ENCODE peak calls at places on chromosome 18, in six cellular contexts. T is stomach, U is cardiac fibroblast, X is psoas muscle, Y is H7, E is endodermal cell. L is an unnamed sample.

GRCh38 chr18:10140461-10140911 is 226.7 kb downstream of the VAPA start:
- DNase-seq in T (no peak), U (peak), X (no peak), Y (no peak), E (no peak), L (no peak)

GRCh38 chr18:76499596-76500340 is 4.7 kb upstream of the ZNF516 start:
- DNase-seq in T (no peak), U (no peak), X (no peak), Y (no peak), E (no peak), L (no peak)

GRCh38 chr18:22346968-22347611 is 70.6 kb downstream of the CTAGE1 start:
- DNase-seq in T (peak), U (peak), X (peak), Y (peak), E (peak), L (no peak)

GRCh38 chr18:6205706-6206105 is 209.0 kb downstream of the L3MBTL4 start:
- DNase-seq in T (no peak), U (peak), X (no peak), Y (no peak), E (no peak), L (peak)

GRCh38 chr18:53785811-53786210 is 438.7 kb downstream of the MBD2 start:
- DNase-seq in T (no peak), U (no peak), X (no peak), Y (no peak), E (no peak), L (no peak)

GRCh38 chr18:3931542-3932112 is 481.7 kb downstream of the TGIF1 start:
- DNase-seq in T (no peak), U (no peak), X (no peak), Y (no peak), E (no peak), L (no peak)

GRCh38 chr18:500556-501405 is at the start of gene COLEC12:
- DNase-seq in T (no peak), U (peak), X (peak), Y (peak), E (peak), L (peak)

GRCh38 chr18:48020337-48021250 is 90.1 kb upstream of the SMAD2 start:
- DNase-seq in T (no peak), U (no peak), X (no peak), Y (no peak), E (peak), L (no peak)

GRCh38 chr18:31819106-31819924 is 58.6 kb upstream of the SLC25A52 start:
- DNase-seq in T (no peak), U (peak), X (no peak), Y (peak), E (peak), L (peak)

GRCh38 chr18:76578571-76579300 is 83.7 kb upstream of the ZNF516 start:
- DNase-seq in T (no peak), U (no peak), X (no peak), Y (peak), E (peak), L (no peak)

GRCh38 chr18:79528846-79529245 is 133.1 kb downstream of the NFATC1 start:
- DNase-seq in T (peak), U (peak), X (no peak), Y (peak), E (peak), L (peak)

GRCh38 chr18:46574000-46574739 is 82.8 kb downstream of the LOXHD1 start:
- DNase-seq in T (no peak), U (no peak), X (no peak), Y (no peak), E (peak), L (no peak)

GRCh38 chr18:50715919-50716318 is 103.9 kb downstream of the MRO start:
- DNase-seq in T (no peak), U (peak), X (no peak), Y (peak), E (no peak), L (no peak)

GRCh38 chr18:21112543-21113105 is 1.0 kb upstream of the ROCK1 start:
- DNase-seq in T (no peak), U (peak), X (no peak), Y (no peak), E (no peak), L (no peak)

GRCh38 chr18:48589797-48590519 is 51.1 kb downstream of the CTIF start:
- DNase-seq in T (peak), U (peak), X (peak), Y (no peak), E (no peak), L (no peak)

GRCh38 chr18:37299471-37300304 is 265.9 kb downstream of the CELF4 start:
- DNase-seq in T (peak), U (peak), X (peak), Y (no peak), E (no peak), L (peak)

GRCh38 chr18:23897293-23897692 is 117.3 kb upstream of the TTC39C start:
- DNase-seq in T (no peak), U (no peak), X (no peak), Y (no peak), E (no peak), L (no peak)

GRCh38 chr18:2139676-2140075 is 431.6 kb downstream of the METTL4 start:
- DNase-seq in T (no peak), U (peak), X (no peak), Y (no peak), E (no peak), L (peak)

GRCh38 chr18:52569492-52569891 is 229.5 kb downstream of the DCC start:
- DNase-seq in T (no peak), U (no peak), X (no peak), Y (no peak), E (no peak), L (peak)

GRCh38 chr18:61876899-61877298 is 15.9 kb downstream of the RNF152 start:
- DNase-seq in T (no peak), U (no peak), X (no peak), Y (no peak), E (no peak), L (no peak)

GRCh38 chr18:32688821-32689220 is 84.0 kb downstream of the KLHL14 start:
- DNase-seq in T (no peak), U (no peak), X (no peak), Y (no peak), E (no peak), L (no peak)

GRCh38 chr18:61921621-61922235 is 28.9 kb upstream of the RNF152 start:
- DNase-seq in T (no peak), U (no peak), X (no peak), Y (no peak), E (no peak), L (no peak)

GRCh38 chr18:22182884-22183610 is 13.7 kb downstream of the GATA6 start:
- DNase-seq in T (no peak), U (peak), X (no peak), Y (no peak), E (no peak), L (no peak)

GRCh38 chr18:69890558-69890957 is 57.1 kb downstream of the CD226 start:
- DNase-seq in T (no peak), U (no peak), X (no peak), Y (no peak), E (no peak), L (no peak)

GRCh38 chr18:32480581-32480980 is 9.9 kb upstream of the GAREM1 start:
- DNase-seq in T (no peak), U (no peak), X (no peak), Y (no peak), E (no peak), L (no peak)

GRCh38 chr18:68316636-68317035 is 398.3 kb downstream of the TMX3 start:
- DNase-seq in T (no peak), U (peak), X (no peak), Y (no peak), E (no peak), L (peak)

GRCh38 chr18:9746958-9747357 is 38.9 kb downstream of the RAB31 start:
- DNase-seq in T (no peak), U (no peak), X (no peak), Y (no peak), E (no peak), L (no peak)

GRCh38 chr18:66196805-66197204 is 407.1 kb downstream of the CDH19 start:
- DNase-seq in T (no peak), U (no peak), X (no peak), Y (no peak), E (no peak), L (no peak)

GRCh38 chr18:4631239-4631638 is 176.1 kb upstream of the DLGAP1 start:
- DNase-seq in T (no peak), U (no peak), X (no peak), Y (peak), E (peak), L (no peak)

GRCh38 chr18:48621240-48621639 is 82.4 kb downstream of the CTIF start:
- DNase-seq in T (no peak), U (peak), X (no peak), Y (no peak), E (no peak), L (peak)

GRCh38 chr18:3177902-3178687 is 41.7 kb downstream of the MYOM1 start:
- DNase-seq in T (peak), U (no peak), X (no peak), Y (no peak), E (no peak), L (no peak)

GRCh38 chr18:23115683-23116096 is 19.6 kb upstream of the CABLES1 start:
- DNase-seq in T (no peak), U (peak), X (no peak), Y (no peak), E (no peak), L (peak)

GRCh38 chr18:9417081-9417841 is 58.1 kb upstream of the RALBP1 start:
- DNase-seq in T (peak), U (peak), X (peak), Y (peak), E (no peak), L (peak)

GRCh38 chr18:7116001-7116831 is 1.4 kb downstream of the LAMA1 start:
- DNase-seq in T (no peak), U (peak), X (no peak), Y (peak), E (peak), L (peak)

DNA sequence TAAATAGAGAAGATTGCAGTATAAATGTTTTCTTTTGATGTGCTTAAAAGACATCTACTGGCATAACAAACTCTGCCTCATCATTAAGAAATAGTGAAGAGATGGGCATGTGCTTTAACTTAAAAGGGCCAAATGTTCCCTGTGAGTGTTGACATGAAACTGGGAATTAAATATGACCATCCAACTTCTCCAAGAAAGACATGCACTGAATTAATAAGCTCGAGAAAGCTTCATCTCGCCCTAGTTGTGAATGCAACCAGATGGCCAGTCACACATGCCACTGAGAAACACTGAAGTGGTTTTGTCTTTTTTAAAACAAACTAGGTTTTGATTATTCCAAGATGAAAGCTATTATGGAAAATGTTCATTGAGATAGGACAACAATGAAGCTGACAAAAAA is 479.2 kb downstream of the RIT2 start:
- DNase-seq in T (no peak), U (no peak), X (no peak), Y (no peak), E (no peak), L (no peak)
- H3K4me3 ChIP-seq in T (no peak), U (no peak), X (no peak), Y (no peak), E (no peak), L (no peak)

GRCh38 chr18:12726774-12727550 is 24.1 kb downstream of the PSMG2 start:
- DNase-seq in T (peak), U (peak), X (no peak), Y (peak), E (peak), L (peak)
- H3K4me3 ChIP-seq in T (no peak), U (no peak), X (no peak), Y (no peak), E (no peak), L (no peak)

DNA sequence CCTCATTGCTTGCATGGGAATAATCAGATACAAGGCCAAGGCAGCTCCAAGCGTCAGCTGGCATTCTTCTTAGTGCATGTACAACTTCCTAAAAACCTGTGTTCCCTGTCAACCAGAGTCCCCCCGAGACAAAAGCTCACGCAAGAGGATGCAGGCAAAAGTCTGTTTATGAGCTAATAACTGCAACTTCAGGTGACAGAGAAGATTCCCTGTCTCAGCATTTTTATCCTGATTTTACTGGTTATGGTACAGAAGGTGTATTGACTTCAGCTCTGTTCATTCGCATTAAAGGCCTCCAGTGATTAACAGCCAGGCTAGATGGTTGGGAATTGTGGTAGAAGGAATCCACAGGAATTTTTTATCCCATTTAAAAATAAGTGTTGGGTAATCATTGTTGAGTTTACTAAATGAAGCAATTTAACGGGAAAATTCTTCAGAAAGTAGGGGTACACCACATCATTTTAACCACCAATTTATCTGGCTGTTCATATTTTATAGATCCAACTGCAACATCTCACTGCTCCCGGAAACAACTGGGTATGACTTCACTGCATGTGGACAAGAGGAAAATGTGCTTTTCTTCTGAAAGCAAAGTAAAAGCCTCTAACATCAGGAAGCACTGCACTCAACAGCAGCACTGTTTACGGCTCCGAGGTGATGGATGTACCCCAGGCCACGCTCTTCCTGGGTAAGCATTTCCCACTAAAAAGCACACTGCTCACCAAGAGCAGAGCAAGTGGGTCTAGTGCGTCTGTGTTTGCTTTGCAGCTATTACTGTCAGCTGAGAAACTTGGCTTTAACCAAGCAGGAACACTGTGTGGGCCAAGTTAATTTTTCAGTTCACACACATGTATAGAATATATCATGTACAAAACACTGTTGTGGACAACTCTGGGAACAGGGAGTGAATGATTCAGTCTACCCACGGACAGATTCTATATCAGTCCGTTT is 31.9 kb downstream of the CCBE1 start:
- DNase-seq in T (no peak), U (peak), X (no peak), Y (no peak), E (no peak), L (peak)
- H3K4me3 ChIP-seq in T (no peak), U (peak), X (no peak), Y (no peak), E (no peak), L (no peak)

DNA sequence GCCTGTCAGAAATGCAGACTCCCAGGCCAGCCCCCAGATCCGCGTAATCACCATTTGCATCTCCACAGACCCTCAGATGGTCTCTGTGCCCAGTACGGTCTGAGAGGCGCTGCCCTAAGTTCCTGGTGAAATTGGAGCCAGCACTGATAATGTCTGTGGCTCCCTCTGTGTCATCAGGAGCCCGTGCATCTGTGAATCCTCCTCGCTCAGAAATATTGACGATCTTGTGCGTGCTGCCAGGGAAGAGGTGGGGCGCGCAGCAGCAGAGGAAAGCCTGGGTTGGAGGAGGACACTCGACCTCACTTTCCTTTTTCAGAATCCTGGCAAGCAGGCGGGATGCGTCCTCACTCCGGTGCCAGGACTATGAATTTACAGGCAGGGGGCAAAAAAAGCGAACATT is 686.1 kb upstream of the SALL3 start:
- DNase-seq in T (no peak), U (no peak), X (no peak), Y (no peak), E (no peak), L (no peak)
- H3K4me3 ChIP-seq in T (peak), U (no peak), X (no peak), Y (peak), E (no peak), L (no peak)

GRCh38 chr18:63320041-63320689 is 596 bp upstream of the BCL2 start:
- DNase-seq in T (peak), U (peak), X (peak), Y (peak), E (peak), L (peak)

GRCh38 chr18:63317556-63317946 is 2.0 kb downstream of the BCL2 start:
- DNase-seq in T (no peak), U (no peak), X (no peak), Y (no peak), E (no peak), L (no peak)

GRCh38 chr18:63317982-63318881 is 1.3 kb downstream of the BCL2 start:
- DNase-seq in T (peak), U (no peak), X (peak), Y (peak), E (peak), L (no peak)

GRCh38 chr18:63319383-63320040 is at the start of gene BCL2:
- DNase-seq in T (no peak), U (peak), X (no peak), Y (peak), E (peak), L (peak)

GRCh38 chr18:63318882-63319382 is 637 bp downstream of the BCL2 start:
- DNase-seq in T (no peak), U (no peak), X (no peak), Y (no peak), E (no peak), L (peak)
- H3K4me3 ChIP-seq in T (peak), U (peak), X (peak), Y (peak), E (peak), L (peak)

GRCh38 chr18:57833441-57834101 is 30.5 kb upstream of the ATP8B1 start:
- DNase-seq in T (no peak), U (peak), X (no peak), Y (no peak), E (no peak), L (no peak)
- H3K4me3 ChIP-seq in T (no peak), U (no peak), X (no peak), Y (no peak), E (no peak), L (no peak)

GRCh38 chr18:41756141-41756540 is 198.9 kb upstream of the PIK3C3 start:
- DNase-seq in T (no peak), U (no peak), X (no peak), Y (no peak), E (no peak), L (no peak)

GRCh38 chr18:41763361-41763760 is 191.7 kb upstream of the PIK3C3 start:
- DNase-seq in T (no peak), U (no peak), X (no peak), Y (no peak), E (no peak), L (no peak)

GRCh38 chr18:41758534-41758933 is 196.5 kb upstream of the PIK3C3 start:
- DNase-seq in T (no peak), U (no peak), X (no peak), Y (no peak), E (no peak), L (no peak)

DNA sequence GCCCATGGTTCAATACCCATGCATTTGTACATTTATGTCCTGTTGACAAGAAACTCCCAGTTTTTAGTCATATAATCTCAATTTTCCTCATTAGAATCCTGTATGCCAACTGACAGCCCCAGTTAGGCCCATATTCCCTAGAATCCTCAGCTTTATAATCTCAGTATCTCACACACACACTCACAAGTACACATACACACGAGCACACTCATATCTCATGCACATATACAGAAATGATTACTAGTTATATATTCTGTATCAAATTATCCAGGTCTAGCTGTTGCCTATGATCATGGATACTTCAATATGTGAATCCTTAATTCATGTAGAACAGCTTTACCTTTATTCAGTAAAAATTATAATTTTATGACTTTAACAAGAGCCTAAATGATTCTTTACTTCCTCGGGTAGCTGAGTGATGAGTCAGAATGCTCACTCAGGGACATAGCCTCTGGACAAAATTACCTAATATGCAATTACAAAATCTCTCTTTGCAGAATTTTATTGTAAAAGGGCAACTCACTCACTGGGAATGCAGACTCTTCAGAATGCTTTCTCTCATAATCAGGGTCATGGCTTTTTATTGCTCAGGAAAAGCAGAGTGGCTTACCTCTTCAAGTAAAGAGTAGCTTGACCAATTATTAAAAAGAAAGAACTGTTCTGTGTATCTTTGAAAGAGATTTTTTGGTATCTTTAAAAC is 193.6 kb upstream of the PIK3C3 start:
- DNase-seq in T (no peak), U (peak), X (no peak), Y (no peak), E (no peak), L (peak)
- H3K4me3 ChIP-seq in T (no peak), U (no peak), X (no peak), Y (no peak), E (no peak), L (no peak)

GRCh38 chr18:63514326-63514725 is 27.8 kb upstream of the SERPINB12 start:
- DNase-seq in T (no peak), U (no peak), X (no peak), Y (no peak), E (no peak), L (no peak)
- H3K4me3 ChIP-seq in T (no peak), U (no peak), X (no peak), Y (no peak), E (no peak), L (no peak)